ENCODE peak calls at places on chromosomes 12 and 14, in four cellular contexts. Z is RCC 7860, G is glutamatergic neuron, Y is activated T-cell treated with anti-CD3 and anti-CD28 coated beads for 4 hours. K is an unnamed sample.

GRCh38 chr12:6947615-6948014 is 3.5 kb upstream of the PTPN6 start:
- DNase-seq in Z (no peak), G (no peak), Y (no peak), K (no peak)

GRCh38 chr12:57893460-57894353 is 47.2 kb upstream of the CTDSP2 start:
- DNase-seq in Z (no peak), G (no peak), Y (no peak), K (no peak)

GRCh38 chr12:54017845-54018607 is 9.2 kb downstream of the HOXC8 start:
- DNase-seq in Z (peak; percentile 84), G (peak; percentile 79), Y (peak; percentile 56), K (peak; percentile 40)

GRCh38 chr14:104604461-104605449 is at the start of gene TMEM179:
- DNase-seq in Z (no peak), G (no peak), Y (no peak), K (no peak)

GRCh38 chr14:102891556-102891955 is 30.9 kb upstream of the AMN start:
- DNase-seq in Z (no peak), G (no peak), Y (no peak), K (no peak)

GRCh38 chr14:92759300-92759678 is 10.9 kb upstream of the LGMN start:
- DNase-seq in Z (no peak), G (peak; percentile 46), Y (no peak), K (no peak)

GRCh38 chr12:107385518-107385917 is 292.2 kb upstream of the CRY1 start:
- DNase-seq in Z (peak; percentile 72), G (no peak), Y (no peak), K (no peak)

GRCh38 chr14:56199976-56200577 is 81.9 kb downstream of the PELI2 start:
- DNase-seq in Z (no peak), G (no peak), Y (no peak), K (no peak)

GRCh38 chr14:85534914-85535313 is 5.0 kb downstream of the FLRT2 start:
- DNase-seq in Z (no peak), G (no peak), Y (no peak), K (no peak)

GRCh38 chr12:20547788-20548575 is 147.2 kb upstream of the SLCO1C1 start:
- DNase-seq in Z (no peak), G (no peak), Y (no peak), K (no peak)

GRCh38 chr12:126069549-126070165 is 1004.4 kb downstream of the AACS start:
- DNase-seq in Z (peak; percentile 21), G (peak; percentile 69), Y (no peak), K (peak; percentile 2)

GRCh38 chr12:56080556-56081138 is 682 bp downstream of the ERBB3 start:
- DNase-seq in Z (no peak), G (no peak), Y (no peak), K (no peak)